ENCODE peak calls at places on chromosomes 13 and 19, in ten cellular contexts. Q, B, X, E, H, U, Y, L, I and A are unnamed samples.

GRCh38 chr13:110064022-110064421 is 242.9 kb downstream of the COL4A1 start:
- DNase-seq in Y (no peak), U (no peak), Q (no peak), E (no peak), X (no peak), I (no peak), H (no peak), L (no peak), B (no peak), A (no peak)

GRCh38 chr13:37481005-37481857 is 117.3 kb downstream of the POSTN start:
- DNase-seq in X (no peak), U (no peak), Y (no peak), L (no peak), Q (peak), H (no peak), B (peak), I (no peak), E (no peak), A (no peak)

GRCh38 chr19:52227980-52228379 is 38.1 kb downstream of the PPP2R1A start:
- DNase-seq in X (no peak), I (no peak), U (no peak), H (no peak), Y (no peak), B (no peak), Q (no peak), E (no peak), L (no peak), A (no peak)

GRCh38 chr19:30512748-30513389 is 140.7 kb downstream of the ZNF536 start:
- DNase-seq in X (peak), H (no peak), I (no peak), L (no peak), E (no peak), Q (no peak), U (no peak), Y (no peak), B (no peak), A (no peak)

GRCh38 chr19:17138937-17139598 is 63.5 kb downstream of the MYO9B start:
- DNase-seq in L (no peak), X (no peak), I (peak), Y (no peak), H (no peak), E (no peak), U (no peak), B (no peak), Q (no peak), A (no peak)

GRCh38 chr13:79675931-79676658 is 195.1 kb downstream of the NDFIP2 start:
- DNase-seq in E (no peak), U (no peak), X (peak), Q (no peak), L (no peak), B (no peak), H (no peak), I (no peak), Y (no peak), A (no peak)

GRCh38 chr13:79987323-79987722 is 353.6 kb downstream of the SPRY2 start:
- DNase-seq in H (no peak), B (no peak), Q (peak), E (no peak), Y (no peak), X (peak), L (no peak), U (no peak), I (no peak), A (no peak)

GRCh38 chr13:34358811-34359513 is 541.0 kb downstream of the RFC3 start:
- DNase-seq in Y (no peak), Q (peak), U (no peak), L (no peak), E (no peak), H (no peak), X (peak), I (no peak), B (no peak), A (no peak)

GRCh38 chr19:756232-756631 is 5.3 kb downstream of the MISP start:
- DNase-seq in X (peak), B (no peak), Q (peak), E (no peak), I (no peak), U (peak), Y (no peak), L (no peak), H (no peak), A (no peak)

GRCh38 chr13:44156294-44156658 is 217.3 kb upstream of the SERP2 start:
- DNase-seq in L (no peak), U (no peak), Q (no peak), B (no peak), X (no peak), Y (no peak), H (no peak), E (no peak), I (no peak), A (no peak)

GRCh38 chr13:90375851-90376250 is 971.6 kb upstream of the MIR17HG start:
- DNase-seq in B (no peak), X (no peak), E (no peak), L (no peak), U (no peak), H (no peak), Y (no peak), Q (peak), I (no peak), A (no peak)

GRCh38 chr13:34076943-34077703 is 259.2 kb downstream of the RFC3 start:
- DNase-seq in I (no peak), E (no peak), H (no peak), X (peak), L (no peak), Y (no peak), B (no peak), Q (peak), U (peak), A (no peak)

GRCh38 chr13:112721198-112722104 is 31.6 kb downstream of the ATP11A start:
- DNase-seq in E (no peak), L (peak), B (peak), X (no peak), U (no peak), I (no peak), Y (no peak), H (no peak), Q (no peak), A (no peak)

GRCh38 chr13:100291626-100292025 is 202.7 kb downstream of the PCCA start:
- DNase-seq in E (no peak), H (no peak), L (no peak), I (no peak), U (no peak), B (no peak), Y (no peak), X (no peak), Q (no peak), A (no peak)

GRCh38 chr19:11324079-11324661 is 15.3 kb downstream of the RAB3D start:
- DNase-seq in U (no peak), E (peak), Q (peak), H (peak), I (peak), B (peak), L (peak), X (peak), Y (no peak), A (no peak)

GRCh38 chr19:19737559-19738332 is 4.8 kb upstream of the ZNF14 start:
- DNase-seq in B (no peak), Q (no peak), I (no peak), H (no peak), Y (no peak), L (no peak), E (no peak), U (no peak), X (no peak), A (no peak)

GRCh38 chr19:16702123-16702522 is 17.5 kb upstream of the NWD1 start:
- DNase-seq in I (no peak), X (peak), Q (peak), H (no peak), E (no peak), B (no peak), Y (no peak), U (no peak), L (no peak), A (no peak)

GRCh38 chr19:3556978-3557460 is 367 bp downstream of the MFSD12 start:
- DNase-seq in Y (peak), L (peak), E (no peak), H (peak), B (no peak), Q (no peak), U (peak), I (peak), X (peak), A (peak)

GRCh38 chr13:41833851-41834250 is 127.1 kb downstream of the VWA8 start:
- DNase-seq in E (no peak), B (no peak), U (no peak), X (peak), H (no peak), I (no peak), Q (peak), Y (no peak), L (no peak), A (no peak)

GRCh38 chr13:30416471-30416870 is 5.8 kb upstream of the UBE2L5 start:
- DNase-seq in H (no peak), L (no peak), U (no peak), X (no peak), E (no peak), I (no peak), Y (no peak), B (no peak), Q (no peak), A (no peak)

GRCh38 chr19:2274937-2275535 is 6.9 kb downstream of the PEAK3 start:
- DNase-seq in Q (peak), X (peak), L (peak), H (no peak), E (no peak), I (peak), U (peak), B (no peak), Y (peak), A (peak)

GRCh38 chr19:5337126-5337525 is 3.5 kb downstream of the PTPRS start:
- DNase-seq in I (no peak), B (no peak), E (no peak), X (no peak), L (no peak), H (no peak), U (no peak), Y (no peak), Q (no peak), A (no peak)

GRCh38 chr19:5335101-5335500 is 5.5 kb downstream of the PTPRS start:
- DNase-seq in E (no peak), L (no peak), H (no peak), U (no peak), I (no peak), Y (no peak), B (no peak), X (no peak), Q (no peak), A (no peak)

GRCh38 chr19:5336195-5336965 is 4.2 kb downstream of the PTPRS start:
- DNase-seq in I (no peak), Y (no peak), L (no peak), E (no peak), U (no peak), H (no peak), B (no peak), X (no peak), Q (no peak), A (no peak)

GRCh38 chr19:5334366-5334739 is 6.3 kb downstream of the PTPRS start:
- DNase-seq in I (no peak), Q (no peak), E (no peak), X (no peak), H (no peak), B (no peak), U (no peak), L (no peak), Y (no peak), A (no peak)

DNA sequence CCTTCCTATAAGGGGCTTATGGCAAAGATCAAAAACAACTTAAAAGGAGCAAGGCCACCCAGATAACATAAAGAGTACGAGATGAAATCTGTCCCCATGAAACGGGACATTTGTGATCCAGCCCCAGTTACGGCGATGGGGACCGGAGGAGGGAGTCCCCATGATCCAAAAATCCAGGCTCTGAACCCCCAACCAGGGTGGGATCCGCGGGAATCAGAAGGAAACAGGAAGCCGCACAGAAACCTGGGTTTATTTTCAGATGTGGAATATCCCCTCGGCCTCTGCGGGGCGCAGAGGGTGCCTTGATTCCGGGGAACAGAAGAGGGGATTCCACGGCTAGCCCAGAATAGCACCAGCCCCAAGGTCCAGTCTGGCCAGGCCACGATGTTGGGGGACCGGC is 5.0 kb downstream of the PTPRS start:
- DNase-seq in I (no peak), B (no peak), Q (no peak), X (no peak), Y (no peak), H (no peak), L (no peak), U (no peak), E (no peak), A (no peak)
- TF ChIP-seq CTCF in I (no peak), B (no peak), Q (no peak), X (no peak), Y (no peak), H (no peak), L (no peak), U (no peak), E (no peak), A (no peak)

GRCh38 chr19:47813304-47813994 is 8.3 kb upstream of the CRX start:
- DNase-seq in B (peak), L (peak), Y (peak), X (peak), I (peak), U (peak), H (no peak), Q (peak), E (peak), A (peak)

GRCh38 chr19:47819841-47820244 is 1.9 kb upstream of the CRX start:
- DNase-seq in X (no peak), I (no peak), U (no peak), Q (no peak), L (no peak), Y (no peak), E (no peak), B (no peak), H (no peak), A (peak)

GRCh38 chr19:47813995-47814328 is 7.8 kb upstream of the CRX start:
- DNase-seq in Q (no peak), X (no peak), L (no peak), B (no peak), U (no peak), H (no peak), E (no peak), I (no peak), Y (no peak), A (no peak)
- TF ChIP-seq CTCF in Q (no peak), X (no peak), L (no peak), B (no peak), U (peak), H (no peak), E (no peak), I (no peak), Y (no peak), A (no peak)

GRCh38 chr13:27663947-27664346 is 42.3 kb downstream of the POLR1D start:
- DNase-seq in Y (peak), U (no peak), E (no peak), L (no peak), H (no peak), X (no peak), Q (no peak), I (no peak), B (no peak), A (no peak)

GRCh38 chr13:27665761-27666160 is 44.1 kb downstream of the POLR1D start:
- DNase-seq in U (no peak), I (no peak), L (no peak), X (no peak), B (no peak), Y (peak), E (no peak), Q (no peak), H (no peak), A (no peak)

GRCh38 chr13:27666951-27667350 is 45.3 kb downstream of the POLR1D start:
- DNase-seq in H (no peak), Q (no peak), Y (no peak), L (no peak), X (no peak), B (no peak), I (no peak), U (no peak), E (no peak), A (no peak)

GRCh38 chr13:27662738-27663470 is 41.2 kb downstream of the POLR1D start:
- DNase-seq in Q (no peak), Y (no peak), L (no peak), X (peak), U (no peak), I (no peak), H (no peak), B (no peak), E (no peak), A (no peak)

GRCh38 chr13:27665333-27665732 is 43.6 kb downstream of the POLR1D start:
- DNase-seq in I (no peak), H (no peak), U (no peak), X (no peak), E (no peak), L (no peak), Y (no peak), B (no peak), Q (no peak), A (no peak)
- TF ChIP-seq CTCF in I (no peak), H (no peak), U (no peak), X (peak), E (no peak), L (no peak), Y (no peak), B (no peak), Q (no peak), A (no peak)

GRCh38 chr13:20141238-20142018 is 19.4 kb downstream of the GJA3 start:
- DNase-seq in U (no peak), I (no peak), Y (no peak), Q (no peak), B (no peak), X (no peak), H (no peak), E (no peak), L (no peak), A (no peak)
- TF ChIP-seq CTCF in U (no peak), I (no peak), Y (no peak), Q (no peak), B (no peak), X (no peak), H (no peak), E (no peak), L (no peak), A (no peak)

GRCh38 chr19:35978271-35978670 is 16.7 kb upstream of the SDHAF1 start:
- DNase-seq in E (no peak), I (no peak), X (no peak), U (no peak), Y (no peak), B (no peak), H (no peak), Q (no peak), L (no peak), A (no peak)
- TF ChIP-seq CTCF in E (no peak), I (no peak), X (no peak), U (no peak), Y (no peak), B (no peak), H (no peak), Q (no peak), L (no peak), A (no peak)

GRCh38 chr13:84867246-84867645 is 932.0 kb downstream of the SLITRK6 start:
- DNase-seq in E (no peak), Y (no peak), H (no peak), B (no peak), L (no peak), U (no peak), X (peak), I (no peak), Q (no peak), A (no peak)

GRCh38 chr13:84873951-84874350 is 925.3 kb downstream of the SLITRK6 start:
- DNase-seq in E (no peak), Q (no peak), U (no peak), B (no peak), Y (no peak), H (no peak), X (no peak), I (no peak), L (no peak), A (no peak)

GRCh38 chr13:84864341-84864740 is 934.9 kb downstream of the SLITRK6 start:
- DNase-seq in L (no peak), X (no peak), E (no peak), U (no peak), B (no peak), H (no peak), I (no peak), Q (no peak), Y (no peak), A (no peak)

GRCh38 chr13:84870190-84870589 is 929.0 kb downstream of the SLITRK6 start:
- DNase-seq in U (no peak), Y (peak), I (no peak), H (no peak), X (peak), B (no peak), E (no peak), L (no peak), Q (no peak), A (no peak)
- TF ChIP-seq CTCF in U (no peak), Y (no peak), I (no peak), H (no peak), X (peak), B (no peak), E (peak), L (no peak), Q (no peak), A (peak)

GRCh38 chr19:33871605-33872004 is 74.9 kb downstream of the KCTD15 start:
- DNase-seq in H (no peak), B (no peak), X (no peak), L (no peak), E (no peak), Q (no peak), Y (no peak), I (no peak), U (no peak), A (no peak)
- TF ChIP-seq CTCF in H (no peak), B (no peak), X (no peak), L (no peak), E (no peak), Q (no peak), Y (no peak), I (no peak), U (no peak), A (no peak)

GRCh38 chr19:56309511-56310185 is 5.0 kb downstream of the ZSCAN5A start:
- DNase-seq in Q (peak), E (peak), B (no peak), I (peak), U (no peak), L (peak), X (no peak), Y (peak), H (no peak), A (peak)
- TF ChIP-seq CTCF in Q (peak), E (peak), B (peak), I (peak), U (peak), L (peak), X (peak), Y (peak), H (peak), A (peak)